ENCODE peak calls at places on chromosomes 1 and 21, in four cellular contexts. O, F, G and M are unnamed samples.

GRCh38 chr1:209318302-209319056 is 265.0 kb upstream of the CAMK1G start:
- DNase-seq in F (peak), O (no peak), G (no peak), M (no peak)

GRCh38 chr1:53527368-53527767 is 68.2 kb downstream of the DMRTB1 start:
- DNase-seq in F (no peak), G (no peak), O (no peak), M (no peak)

GRCh38 chr1:224488806-224489584 is 54.4 kb upstream of the WDR26 start:
- DNase-seq in F (no peak), G (no peak), O (no peak), M (no peak)

GRCh38 chr1:20720631-20721051 is 2.8 kb upstream of the KIF17 start:
- DNase-seq in G (no peak), F (no peak), O (no peak), M (no peak)

GRCh38 chr21:44909719-44910118 is 11.0 kb downstream of the ITGB2 start:
- DNase-seq in G (no peak), O (no peak), F (no peak), M (no peak)

GRCh38 chr1:89257036-89257435 is 15.6 kb downstream of the GBP5 start:
- DNase-seq in G (no peak), F (no peak), O (no peak), M (no peak)

GRCh38 chr21:33640697-33641338 is 723 bp downstream of the CRYZL1 start:
- DNase-seq in G (no peak), F (peak), O (no peak), M (no peak)

GRCh38 chr1:46128336-46128735 is 4.1 kb downstream of the PIK3R3 start:
- DNase-seq in F (peak), O (no peak), G (no peak), M (no peak)

GRCh38 chr1:207619833-207620572 is 24.9 kb upstream of the CR1L start:
- DNase-seq in G (peak), O (no peak), F (peak), M (no peak)

GRCh38 chr1:85884372-85885035 is 176.3 kb upstream of the ZNHIT6 start:
- DNase-seq in O (no peak), F (peak), G (no peak), M (no peak)

DNA sequence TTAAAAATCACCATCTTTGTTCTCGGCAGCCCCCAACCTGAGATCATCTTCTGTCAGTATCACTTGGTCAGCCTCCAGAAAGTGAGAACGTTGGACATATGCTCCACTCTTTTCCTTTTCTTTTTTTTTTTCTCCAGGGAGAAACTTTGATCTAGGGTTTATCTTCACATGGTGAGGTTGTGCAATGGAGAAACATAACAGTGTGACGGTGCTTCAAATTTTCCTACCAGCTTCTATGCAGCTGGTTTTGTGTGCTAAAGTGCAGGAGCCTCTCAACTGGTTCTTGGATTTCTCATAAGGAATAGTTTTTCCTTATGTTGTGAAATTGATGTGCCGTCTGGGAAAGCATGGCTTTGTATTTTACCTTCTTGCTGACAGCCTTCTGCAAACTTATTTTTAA is 1202.9 kb downstream of the NCAM2 start:
- DNase-seq in F (no peak), G (no peak), O (no peak), M (no peak)
- H3K27ac ChIP-seq in F (no peak), G (no peak), O (no peak), M (no peak)

DNA sequence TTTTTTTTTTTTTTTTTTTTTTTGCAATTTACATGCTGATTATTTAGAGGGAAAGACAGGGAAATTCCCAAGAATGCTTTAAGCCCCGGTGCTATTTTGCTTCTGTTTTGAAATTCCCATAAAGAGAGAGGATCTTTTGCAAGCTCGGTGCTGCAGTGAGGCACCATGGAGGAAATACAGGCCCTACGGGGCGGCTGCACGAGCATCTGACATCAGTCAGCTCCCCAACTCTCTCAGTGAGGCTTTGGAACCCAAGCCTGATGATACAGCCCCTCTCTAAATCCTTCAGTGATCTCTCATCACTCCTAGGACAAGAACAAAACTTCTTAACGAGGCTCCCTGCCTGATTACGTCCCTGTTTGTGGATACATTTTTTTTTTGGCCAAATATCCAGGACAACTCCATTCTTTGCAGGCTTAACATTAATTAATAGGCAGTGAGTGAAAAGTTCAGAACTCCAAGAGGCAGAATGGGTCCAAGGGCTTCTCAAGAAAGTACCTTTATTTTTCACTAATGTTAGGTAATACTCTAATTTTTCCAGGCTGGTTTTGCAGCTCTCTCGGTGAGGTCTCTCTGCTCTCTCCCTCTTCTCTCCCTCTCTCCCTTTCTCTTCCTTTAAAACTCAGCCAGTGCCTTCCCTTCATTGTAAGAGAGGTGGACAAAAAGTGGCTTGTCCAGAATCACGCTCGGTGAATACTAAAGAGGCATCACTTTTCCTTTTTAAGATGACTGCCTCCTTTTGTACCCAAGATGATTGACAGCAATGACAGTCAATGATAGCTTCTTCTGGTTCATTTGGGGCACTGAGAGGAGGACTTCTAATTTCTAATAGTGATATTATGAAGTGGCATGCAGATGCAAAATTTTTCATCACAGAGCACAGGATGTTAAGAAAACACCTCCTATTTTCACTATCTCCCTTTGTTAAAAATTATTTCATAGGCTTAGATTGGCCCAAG is 1.1 kb upstream of the CHI3L1 start:
- DNase-seq in F (no peak), G (no peak), O (no peak), M (no peak)
- H3K27ac ChIP-seq in F (no peak), G (no peak), O (no peak), M (no peak)

GRCh38 chr1:3530931-3531818 is 76.7 kb downstream of the ARHGEF16 start:
- DNase-seq in O (peak), G (peak), F (peak), M (peak)
- H3K27ac ChIP-seq in O (peak), G (no peak), F (peak), M (peak)

DNA sequence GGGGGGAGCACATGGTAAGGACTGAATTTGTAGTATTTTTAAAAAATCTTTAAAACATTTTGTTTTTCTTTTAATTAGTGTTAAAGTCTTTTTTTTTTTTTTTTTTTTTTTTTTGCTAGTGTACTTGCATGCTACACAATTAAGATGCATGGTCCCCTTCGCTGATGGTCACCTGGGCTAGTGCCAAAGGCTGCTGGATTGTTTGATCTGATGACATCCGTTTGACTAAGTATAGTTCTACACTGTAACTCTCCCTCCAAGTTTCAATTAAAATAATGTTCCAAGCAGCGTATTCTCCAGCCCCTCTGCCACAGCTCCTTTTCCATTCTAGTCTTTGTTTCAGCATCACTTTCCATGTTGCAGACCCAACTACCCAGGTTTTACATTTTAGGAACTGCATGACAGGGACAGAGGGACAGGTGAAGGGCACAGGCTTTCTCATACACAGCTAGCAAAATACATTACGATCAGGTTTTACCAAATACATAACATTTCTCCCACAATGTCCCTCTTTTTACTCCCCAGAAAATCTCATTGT is 852 bp upstream of the RAVER2 start:
- DNase-seq in F (peak), O (no peak), G (no peak), M (no peak)
- H3K27ac ChIP-seq in F (no peak), O (no peak), G (no peak), M (no peak)

GRCh38 chr1:17622823-17623222 is 83.3 kb downstream of the ARHGEF10L start:
- DNase-seq in O (no peak), G (no peak), F (no peak), M (no peak)
- H3K27ac ChIP-seq in O (no peak), G (no peak), F (no peak), M (no peak)

GRCh38 chr1:84339503-84339902 is 38.0 kb downstream of the SAMD13 start:
- DNase-seq in G (no peak), F (no peak), O (no peak), M (peak)
- H3K27ac ChIP-seq in G (no peak), F (no peak), O (no peak), M (no peak)

GRCh38 chr1:205424881-205425635 is 3.2 kb upstream of the LEMD1 start:
- DNase-seq in G (no peak), F (no peak), O (no peak), M (no peak)
- H3K27ac ChIP-seq in G (no peak), F (no peak), O (no peak), M (no peak)

GRCh38 chr1:33971913-33972312 is 108.0 kb downstream of the HMGB4 start:
- DNase-seq in G (no peak), O (no peak), F (no peak), M (no peak)

GRCh38 chr1:33972676-33973395 is 109.0 kb downstream of the HMGB4 start:
- DNase-seq in F (no peak), O (no peak), G (no peak), M (no peak)

GRCh38 chr1:33970148-33970825 is 106.4 kb downstream of the HMGB4 start:
- DNase-seq in G (no peak), F (no peak), O (no peak), M (no peak)

GRCh38 chr1:33974147-33974546 is 110.3 kb downstream of the HMGB4 start:
- DNase-seq in F (no peak), G (no peak), O (no peak), M (no peak)

GRCh38 chr1:33971018-33971710 is 107.3 kb downstream of the HMGB4 start:
- DNase-seq in O (no peak), F (no peak), G (no peak), M (no peak)
- H3K27ac ChIP-seq in O (no peak), F (no peak), G (no peak), M (no peak)

GRCh38 chr1:77388655-77389054 is 106.8 kb downstream of the AK5 start:
- DNase-seq in O (no peak), G (no peak), F (no peak), M (no peak)
- H3K27ac ChIP-seq in O (no peak), G (no peak), F (no peak), M (no peak)